ENCODE peak calls at places on chromosomes 4 and X, in five cellular contexts. J is fibroblast of pulmonary artery, I is dorsolateral prefrontal cortex, B is psoas muscle, Z is tibial nerve. F is an unnamed sample.
A peak's percentile ranks its signal among the peaks of the same experiment; 100 is the strongest.

GRCh38 chr4:143254479-143255216 is 69.9 kb downstream of the USP38 start:
- DNase-seq in J (no peak), I (no peak), B (no peak), Z (peak; percentile 57), F (no peak)

GRCh38 chr4:39406763-39407583 is at the start of gene KLB:
- DNase-seq in J (peak; percentile 30), I (no peak), B (no peak), Z (no peak), F (peak; percentile 30)

GRCh38 chr4:4328840-4329239 is 38.8 kb downstream of the ZBTB49 start:
- DNase-seq in J (no peak), I (no peak), B (no peak), Z (no peak), F (no peak)

GRCh38 chr4:153472122-153473037 is 6.2 kb downstream of the TMEM131L start:
- DNase-seq in J (no peak), I (no peak), B (no peak), Z (no peak), F (no peak)

GRCh38 chrX:126509917-126510316 is 42.7 kb downstream of the DCAF12L1 start:
- DNase-seq in J (no peak), I (no peak), B (no peak), Z (no peak), F (no peak)

GRCh38 chr4:173333658-173334084 is 487 bp downstream of the HMGB2 start:
- DNase-seq in J (peak; percentile 40), I (no peak), B (peak; percentile 78), Z (peak; percentile 22), F (peak; percentile 67)

GRCh38 chrX:53471346-53471745 is 37.2 kb upstream of the HSD17B10 start:
- DNase-seq in J (no peak), I (no peak), B (no peak), Z (no peak), F (peak; percentile 11)

GRCh38 chrX:1554469-1555210 is 17.7 kb upstream of the P2RY8 start:
- DNase-seq in J (no peak), I (no peak), B (no peak), Z (no peak), F (no peak)

GRCh38 chr4:133316874-133317273 is 167.8 kb downstream of the PCDH10 start:
- DNase-seq in J (peak; percentile 10), I (no peak), B (no peak), Z (no peak), F (no peak)

GRCh38 chr4:172095161-172095560 is 282.0 kb downstream of the GALNTL6 start:
- DNase-seq in J (no peak), I (no peak), B (no peak), Z (no peak), F (no peak)

GRCh38 chrX:119075271-119075670 is 2.5 kb downstream of the CT47C1 start:
- DNase-seq in J (no peak), I (no peak), B (no peak), Z (no peak), F (no peak)

GRCh38 chrX:103464774-103465117 is 54.5 kb downstream of the RAB40A start:
- DNase-seq in J (peak; percentile 86), I (peak; percentile 71), B (peak; percentile 60), Z (peak; percentile 89), F (peak; percentile 84)

GRCh38 chr4:103008875-103009729 is 10.4 kb downstream of the SLC9B1 start:
- DNase-seq in J (peak; percentile 90), I (no peak), B (no peak), Z (peak; percentile 62), F (peak; percentile 81)

GRCh38 chr4:59553739-59554126 is 1646.4 kb upstream of the ADGRL3 start:
- DNase-seq in J (peak; percentile 40), I (no peak), B (no peak), Z (no peak), F (peak; percentile 69)

GRCh38 chr4:182971702-182972101 is 54.5 kb upstream of the DCTD start:
- DNase-seq in J (no peak), I (no peak), B (no peak), Z (no peak), F (no peak)

DNA sequence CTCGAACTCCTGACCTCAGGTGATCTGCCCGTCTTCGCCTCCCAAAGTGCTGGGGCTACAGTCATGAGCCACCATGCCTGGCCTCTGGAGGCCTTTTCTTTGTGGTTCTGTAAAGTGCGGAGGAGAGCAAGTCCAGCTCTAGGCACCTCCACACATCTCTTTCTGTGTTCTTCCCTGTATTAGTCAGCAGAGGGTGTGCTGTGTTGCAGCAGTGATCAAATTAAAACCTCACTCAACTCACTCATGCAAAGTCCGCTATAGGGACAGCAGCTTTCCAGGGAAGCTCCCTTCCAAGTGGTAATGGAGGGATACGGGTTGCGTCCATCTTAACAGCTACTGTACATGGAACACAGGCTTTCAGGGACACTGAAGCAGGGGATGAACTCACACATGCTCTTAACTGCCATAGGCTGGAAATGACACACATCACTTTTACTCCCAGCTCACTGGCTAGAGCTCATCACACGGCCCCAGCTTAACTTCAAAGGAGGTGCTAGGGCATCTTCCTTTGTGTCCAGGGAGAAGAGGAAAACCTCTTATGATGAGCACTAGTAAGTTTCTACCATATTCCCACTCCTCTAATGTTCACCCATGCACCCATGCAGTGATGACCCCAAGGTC is 36.0 kb upstream of the CCNG2 start:
- DNase-seq in J (no peak), I (no peak), B (no peak), Z (no peak), F (no peak)
- TF ChIP-seq CTCF in J (no peak), I (peak; percentile 49), B (no peak), Z (no peak), F (no peak)

GRCh38 chr4:139017861-139018260 is 2.3 kb downstream of the NOCT start:
- DNase-seq in J (peak; percentile 49), I (no peak), B (no peak), Z (no peak), F (no peak)
- H3K4me3 ChIP-seq in J (peak overlapping the region; percentile 33), I (no peak overlapping the region), B (peak overlapping the region; percentile 77), Z (no peak overlapping the region), F (peak overlapping the region; percentile 24)

DNA sequence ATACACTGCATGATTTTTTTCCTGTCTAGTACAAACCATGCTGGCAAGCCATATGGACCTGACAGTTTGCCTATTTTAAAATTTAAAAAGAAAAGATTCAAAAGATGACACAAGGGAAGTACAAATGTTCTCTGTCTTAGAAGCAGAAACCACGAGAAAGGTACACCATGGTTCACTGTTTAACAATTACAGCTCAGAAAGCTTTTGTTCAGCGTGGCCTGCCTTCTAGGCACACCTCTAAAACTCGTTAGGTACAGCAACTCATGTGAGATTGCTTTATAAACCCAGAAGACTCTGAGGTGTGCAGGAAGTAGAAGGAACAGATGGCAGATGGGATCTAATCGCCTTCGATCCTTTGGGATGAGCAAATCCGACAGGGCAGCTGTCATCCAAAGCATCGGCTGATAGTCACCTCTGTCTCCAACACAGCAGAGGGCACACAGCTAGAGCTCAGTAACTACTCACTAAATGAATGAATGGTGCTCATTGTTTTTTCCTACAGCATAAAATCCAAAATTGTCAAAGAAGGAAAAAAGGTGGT is 35.5 kb upstream of the CENPU start:
- DNase-seq in J (no peak), I (no peak), B (no peak), Z (no peak), F (no peak)
- TF ChIP-seq CTCF in J (no peak), I (no peak), B (no peak), Z (no peak), F (no peak)

GRCh38 chr4:41933997-41934812 is 1.0 kb upstream of the TMEM33 start:
- DNase-seq in J (no peak), I (no peak), B (no peak), Z (peak; percentile 9), F (no peak)
- H3K4me3 ChIP-seq in J (no peak overlapping the region), I (peak overlapping the region; percentile 87), B (peak overlapping the region; percentile 92), Z (peak overlapping the region; percentile 69), F (peak overlapping the region; percentile 91)

DNA sequence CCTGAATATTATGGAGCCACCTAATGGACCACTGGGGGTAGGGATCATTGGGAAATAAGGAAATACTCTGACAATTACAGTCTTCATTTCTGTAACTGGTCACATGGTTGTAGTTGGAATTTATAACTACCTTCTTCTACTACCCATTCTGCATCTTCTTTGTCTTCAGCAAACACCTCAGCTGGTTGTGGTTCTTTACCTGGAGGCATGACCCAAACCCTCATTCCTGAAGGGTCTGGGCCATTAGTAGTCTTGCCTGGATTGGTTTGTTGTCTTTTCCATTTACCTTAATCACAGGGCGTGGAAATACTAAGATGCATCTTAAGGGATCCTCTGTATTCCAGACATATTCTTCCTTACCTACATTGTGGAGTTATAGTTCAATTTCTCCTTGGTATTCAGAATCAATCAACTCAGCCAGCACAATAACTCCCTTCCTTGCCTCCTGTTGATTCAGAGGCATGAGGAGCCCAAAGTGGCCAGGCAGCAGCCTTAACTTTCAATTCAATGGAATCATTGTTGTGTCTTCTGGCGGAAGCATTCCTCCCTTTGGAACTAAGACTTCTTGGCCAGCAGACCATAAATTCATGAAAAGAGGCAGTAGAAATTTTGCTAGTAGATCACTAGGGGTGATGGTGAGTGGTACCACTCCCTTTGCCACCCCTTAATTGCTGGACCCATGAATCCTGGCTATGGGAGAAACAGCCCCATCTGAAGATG is 75.7 kb upstream of the RAP2C start:
- DNase-seq in J (no peak), I (no peak), B (no peak), Z (no peak), F (no peak)
- TF ChIP-seq CTCF in J (no peak), I (no peak), B (no peak), Z (no peak), F (no peak)